ENCODE peak calls at places on chromosomes 5 and 9, in nine cellular contexts. Q is cardiac fibroblast, W is cardiac muscle cell, A is upper lobe of right lung, M is PC-3, I is tibial artery, P is astrocyte of the spinal cord, U is psoas muscle, E is breast epithelium. L is an unnamed sample.

GRCh38 chr5:66720776-66721175 is 124.6 kb downstream of the MAST4 start:
- DNase-seq in I (no peak), M (no peak), P (no peak), W (no peak), U (no peak), E (no peak), A (no peak), Q (no peak), L (no peak)

GRCh38 chr9:806285-807156 is 35.0 kb upstream of the DMRT1 start:
- DNase-seq in I (no peak), P (peak), M (peak), Q (peak), A (no peak), W (peak), U (no peak), E (no peak), L (peak)

GRCh38 chr5:103744159-103744558 is 181.6 kb upstream of the NUDT12 start:
- DNase-seq in A (no peak), U (no peak), Q (peak), M (peak), P (peak), W (peak), I (no peak), E (no peak), L (peak)

GRCh38 chr5:32165597-32165996 is 8.5 kb downstream of the GOLPH3 start:
- DNase-seq in U (no peak), A (no peak), W (no peak), I (no peak), Q (no peak), M (no peak), E (no peak), P (no peak), L (no peak)

GRCh38 chr9:134774991-134775540 is 105.5 kb upstream of the FCN2 start:
- DNase-seq in P (no peak), U (no peak), I (no peak), Q (no peak), M (no peak), E (no peak), W (no peak), A (no peak), L (no peak)

GRCh38 chr9:137201205-137201868 is 796 bp upstream of the TPRN start:
- DNase-seq in Q (no peak), I (no peak), P (no peak), U (no peak), E (no peak), A (no peak), M (no peak), W (no peak), L (no peak)

GRCh38 chr5:55991768-55992486 is 2.8 kb downstream of the IL6ST start:
- DNase-seq in Q (peak), A (no peak), M (no peak), U (no peak), P (no peak), E (no peak), W (peak), I (no peak), L (peak)

GRCh38 chr5:119022017-119022745 is 33.8 kb upstream of the DTWD2 start:
- DNase-seq in P (peak), I (no peak), Q (peak), A (no peak), W (peak), M (peak), U (no peak), E (no peak), L (peak)

GRCh38 chr5:120454094-120454798 is 9.9 kb upstream of the PRR16 start:
- DNase-seq in A (no peak), U (no peak), I (no peak), M (no peak), E (no peak), Q (peak), P (peak), W (peak), L (peak)

GRCh38 chr5:147859962-147860640 is 18.4 kb upstream of the SCGB3A2 start:
- DNase-seq in M (no peak), I (no peak), W (no peak), E (no peak), U (no peak), P (no peak), Q (no peak), A (no peak), L (no peak)

GRCh38 chr9:137429546-137429890 is 6.3 kb downstream of the NOXA1 start:
- DNase-seq in E (no peak), W (no peak), Q (no peak), I (no peak), M (no peak), P (no peak), U (no peak), A (no peak), L (no peak)

GRCh38 chr9:27925815-27926214 is 352.5 kb upstream of the C9orf72 start:
- DNase-seq in A (no peak), W (no peak), I (no peak), U (no peak), Q (no peak), E (no peak), P (no peak), M (no peak), L (no peak)

GRCh38 chr9:134936762-134937555 is 19.2 kb upstream of the FCN1 start:
- DNase-seq in I (no peak), E (no peak), W (no peak), A (no peak), M (no peak), U (peak), Q (no peak), P (no peak), L (no peak)

GRCh38 chr5:151414536-151414935 is 32.9 kb upstream of the SLC36A1 start:
- DNase-seq in M (no peak), W (no peak), U (no peak), P (no peak), Q (no peak), E (no peak), I (no peak), A (no peak), L (no peak)

GRCh38 chr9:126794441-126794840 is 10.4 kb upstream of the ZBTB43 start:
- DNase-seq in E (no peak), P (no peak), M (no peak), A (peak), U (no peak), Q (no peak), I (no peak), W (no peak), L (no peak)

GRCh38 chr5:163505475-163506457 is at the start of gene MAT2B:
- DNase-seq in Q (peak), U (peak), M (peak), E (peak), A (peak), W (peak), I (peak), P (peak), L (peak)

GRCh38 chr5:110909950-110910349 is 161.6 kb upstream of the TSLP start:
- DNase-seq in P (peak), U (no peak), Q (peak), M (peak), I (no peak), A (no peak), W (peak), E (no peak), L (peak)

GRCh38 chr5:139397921-139398320 is 3.0 kb upstream of the PROB1 start:
- DNase-seq in E (no peak), W (peak), I (no peak), U (peak), A (no peak), M (no peak), Q (no peak), P (no peak), L (no peak)

GRCh38 chr5:139394123-139394653 is 716 bp downstream of the PROB1 start:
- DNase-seq in M (no peak), W (peak), A (peak), E (no peak), Q (peak), P (no peak), U (peak), I (no peak), L (no peak)

GRCh38 chr5:139396691-139397090 is 1.8 kb upstream of the PROB1 start:
- DNase-seq in Q (no peak), W (no peak), I (no peak), A (no peak), U (peak), E (no peak), P (no peak), M (no peak), L (no peak)

GRCh38 chr5:139394654-139395566 is at the start of gene PROB1:
- DNase-seq in M (no peak), P (no peak), E (no peak), W (peak), U (peak), Q (no peak), A (no peak), I (no peak), L (no peak)

DNA sequence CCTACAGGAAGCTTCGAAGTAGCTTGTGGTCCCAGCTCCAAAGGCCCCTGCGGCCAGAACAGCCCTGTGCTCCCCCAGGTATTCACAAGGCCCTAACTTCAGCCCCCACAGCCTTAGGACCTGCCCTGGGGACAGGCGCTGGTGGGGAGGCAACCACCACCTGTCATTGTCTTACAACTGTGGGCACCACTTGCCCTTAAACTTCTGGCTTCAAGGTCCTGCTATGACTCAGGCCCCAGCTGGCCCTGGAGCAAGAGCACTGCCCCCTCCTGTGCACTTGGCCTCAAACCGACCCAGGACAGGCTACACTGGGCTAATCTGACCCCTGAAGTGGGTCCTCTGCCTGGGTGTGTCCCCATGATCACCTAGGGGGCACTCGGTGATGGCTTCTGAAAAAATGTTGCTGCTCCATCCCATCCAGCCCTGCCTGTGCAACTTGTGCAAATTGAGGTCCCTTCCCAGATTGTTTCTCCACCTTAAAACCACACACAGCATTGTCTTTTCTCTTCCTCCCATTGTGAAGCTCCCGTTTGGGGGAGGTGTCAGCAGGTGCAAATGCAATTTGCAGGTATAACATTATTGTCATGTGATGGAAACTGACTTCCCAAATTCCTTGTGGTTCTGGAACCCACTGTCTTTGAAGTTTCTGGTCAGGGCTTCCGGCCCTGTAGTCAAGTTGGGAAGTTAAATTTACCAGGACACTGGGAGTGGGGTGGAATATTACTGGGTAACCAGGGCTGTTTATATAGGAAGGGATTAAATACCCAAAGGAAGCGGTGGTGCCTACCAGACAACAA is 1.1 kb upstream of the PROB1 start:
- DNase-seq in E (no peak), U (peak), I (no peak), M (no peak), Q (no peak), W (no peak), A (no peak), P (no peak), L (peak)
- TF ChIP-seq CTCF in E (no peak), U (no peak), I (no peak), M (no peak), Q (no peak), W (no peak), A (no peak), P (no peak), L (no peak)

GRCh38 chr9:114803459-114803858 is 2.4 kb downstream of the TNFSF15 start:
- DNase-seq in Q (no peak), P (no peak), U (no peak), M (no peak), A (no peak), E (no peak), W (no peak), I (no peak), L (no peak)

GRCh38 chr9:114806571-114806970 is 732 bp upstream of the TNFSF15 start:
- DNase-seq in U (no peak), I (no peak), A (no peak), M (no peak), E (no peak), Q (no peak), W (no peak), P (no peak), L (no peak)

GRCh38 chr9:114804504-114804903 is 1.3 kb downstream of the TNFSF15 start:
- DNase-seq in U (no peak), P (peak), Q (peak), E (no peak), I (no peak), W (peak), A (no peak), M (peak), L (peak)

GRCh38 chr9:114803886-114804285 is 2.0 kb downstream of the TNFSF15 start:
- DNase-seq in P (no peak), A (no peak), W (peak), I (no peak), Q (no peak), U (no peak), M (no peak), E (no peak), L (no peak)

DNA sequence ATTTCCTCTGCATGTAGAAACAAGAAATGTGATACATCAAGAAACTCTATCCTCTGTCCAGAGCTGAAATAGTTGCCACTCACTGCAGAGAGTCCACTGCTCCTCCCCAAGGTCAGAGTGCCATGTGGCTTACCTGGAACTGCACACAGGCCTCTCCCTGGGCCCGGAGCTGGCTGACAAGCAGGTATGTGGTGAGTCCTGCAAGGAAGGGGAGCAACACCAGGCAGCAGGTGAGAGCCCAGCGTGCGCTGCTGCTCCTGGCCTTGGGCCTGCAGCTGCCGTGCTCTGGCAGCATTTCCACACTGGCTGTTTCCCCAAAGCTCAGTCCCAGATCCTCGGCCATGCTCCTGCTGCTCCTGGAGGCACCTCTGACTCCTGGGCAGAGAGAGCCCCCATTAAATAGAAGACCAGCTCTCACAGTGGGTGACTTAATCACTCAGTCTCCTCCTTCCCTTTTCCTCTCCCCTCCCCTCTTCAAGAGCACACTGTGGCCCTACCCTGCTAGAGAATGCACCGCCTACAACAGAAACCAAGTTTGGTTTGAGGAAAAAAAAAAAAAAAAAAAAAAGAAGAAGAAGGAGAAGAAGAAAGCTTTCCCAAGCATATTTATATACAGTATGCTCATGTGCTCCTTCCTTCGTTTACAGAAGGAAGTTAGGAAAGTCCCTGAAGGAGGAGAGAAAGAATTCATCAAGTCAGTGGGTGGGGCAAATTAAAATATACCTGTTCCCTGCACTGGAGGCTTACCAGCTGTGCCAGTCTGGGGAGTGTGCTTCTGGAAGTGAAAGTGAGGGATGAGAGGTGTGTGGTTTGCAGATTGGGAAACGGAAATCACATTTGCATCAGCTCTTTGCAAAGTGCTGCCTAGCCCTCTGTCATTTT is at the start of gene TNFSF15:
- DNase-seq in I (no peak), P (no peak), Q (peak), E (no peak), U (peak), M (peak), W (no peak), A (peak), L (no peak)
- H3K4me3 ChIP-seq in I (no peak), P (no peak), Q (no peak), E (peak), U (peak), M (peak), W (no peak), A (peak), L (no peak)

DNA sequence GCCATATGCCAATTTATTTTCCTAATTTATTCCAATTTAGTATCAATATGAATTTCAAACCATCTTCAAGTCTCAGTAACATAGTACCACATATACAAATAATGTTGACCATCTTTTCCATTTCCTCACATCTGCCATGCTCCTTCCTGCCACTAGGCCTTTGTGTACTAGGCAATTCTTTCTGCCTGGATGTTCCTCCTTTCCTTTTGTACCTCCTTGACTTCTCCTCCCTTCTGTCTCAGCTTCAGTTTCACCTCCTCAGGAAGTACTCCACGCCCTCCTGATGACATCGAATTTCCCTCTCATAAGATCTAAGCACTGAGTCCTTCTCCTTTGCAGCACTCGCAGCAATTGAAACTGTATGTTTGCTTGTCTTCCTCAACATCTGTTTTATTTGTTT is 53.9 kb downstream of the MEF2C start:
- DNase-seq in U (no peak), M (peak), W (no peak), Q (peak), E (no peak), I (no peak), A (no peak), P (no peak), L (no peak)
- TF ChIP-seq CTCF in U (peak), M (no peak), W (peak), Q (peak), E (no peak), I (peak), A (peak), P (peak), L (peak)

DNA sequence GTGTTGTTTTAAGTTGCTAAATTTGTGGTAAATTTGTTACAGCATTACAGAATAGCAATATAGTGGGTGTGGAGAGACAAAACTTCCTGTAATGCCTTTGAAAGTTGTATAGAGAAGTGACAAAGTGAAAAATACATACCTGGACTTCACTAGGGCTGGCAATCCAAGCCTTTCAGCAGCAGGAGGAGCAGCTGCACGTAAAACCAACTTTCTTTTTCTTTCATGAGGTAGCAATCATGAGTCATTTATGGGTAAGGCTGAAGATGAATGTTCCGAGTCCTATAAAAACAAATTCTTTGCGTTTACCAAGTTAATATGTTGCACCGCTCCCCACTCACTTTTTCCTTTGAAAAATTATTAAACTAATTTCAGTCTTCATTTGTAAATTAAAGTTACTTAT is 1138.2 kb downstream of the TAF11L14 start:
- DNase-seq in A (no peak), Q (no peak), P (peak), I (no peak), M (peak), W (no peak), E (no peak), U (no peak), L (no peak)
- H3K4me3 ChIP-seq in A (no peak), Q (no peak), P (no peak), I (no peak), M (peak), W (no peak), E (no peak), U (no peak), L (no peak)

GRCh38 chr5:174045470-174046025 is at the start of gene NSG2:
- DNase-seq in P (peak), Q (peak), E (peak), I (no peak), M (peak), A (peak), W (peak), U (peak), L (peak)
- TF ChIP-seq CTCF in P (peak), Q (peak), E (peak), I (no peak), M (peak), A (peak), W (peak), U (peak), L (peak)

DNA sequence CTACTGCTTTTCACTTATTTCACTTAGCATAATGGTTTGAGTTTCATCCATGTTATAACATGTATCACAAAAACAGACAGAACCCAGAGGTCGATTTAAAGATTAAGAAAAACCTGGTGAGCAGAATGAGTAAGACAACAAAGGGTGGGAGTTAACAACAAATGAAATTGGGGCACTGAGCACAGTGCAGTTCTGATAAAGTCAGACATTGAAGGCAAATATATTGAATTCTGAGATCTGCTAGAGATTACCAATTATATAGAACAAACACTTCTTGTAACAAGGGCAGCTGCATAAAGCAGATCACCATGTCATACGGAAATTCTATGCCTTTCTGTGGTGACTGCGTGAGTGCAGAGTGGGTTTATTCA is 517.3 kb upstream of the RORB start:
- DNase-seq in W (peak), M (no peak), I (no peak), U (no peak), Q (no peak), E (no peak), P (no peak), A (no peak), L (no peak)
- H3K4me3 ChIP-seq in W (no peak), M (no peak), I (no peak), U (no peak), Q (no peak), E (no peak), P (no peak), A (no peak), L (no peak)

GRCh38 chr5:174828786-174829510 is 104.6 kb downstream of the MSX2 start:
- DNase-seq in P (no peak), E (no peak), Q (peak), M (peak), I (no peak), A (no peak), W (peak), U (no peak), L (peak)
- TF ChIP-seq CTCF in P (no peak), E (no peak), Q (no peak), M (no peak), I (no peak), A (no peak), W (no peak), U (no peak), L (no peak)

GRCh38 chr5:159785639-159786038 is 130.6 kb upstream of the ADRA1B start:
- DNase-seq in U (no peak), Q (no peak), P (no peak), I (no peak), W (peak), A (no peak), M (no peak), E (no peak), L (peak)
- H3K4me3 ChIP-seq in U (no peak), Q (no peak), P (no peak), I (no peak), W (no peak), A (no peak), M (no peak), E (no peak), L (no peak)